ENCODE peak calls at places on chromosomes 5 and 9, in six cellular contexts. One of them, this sample, is unnamed.

GRCh38 chr9:7336356-7337075 is 463.1 kb downstream of the DMAC1 start:
- DNase-seq in EH: no peak
- DNase-seq in DMS79: peak
- DNase-seq in C1 segment of cervical spinal cord: no peak
- DNase-seq in lower leg skin: no peak
- DNase-seq in fibroblast of pulmonary artery: peak
- DNase-seq in this sample: no peak

GRCh38 chr5:119478781-119479180 is 26.5 kb downstream of the HSD17B4 start:
- DNase-seq in EH: peak
- DNase-seq in DMS79: no peak
- DNase-seq in C1 segment of cervical spinal cord: no peak
- DNase-seq in lower leg skin: no peak
- DNase-seq in fibroblast of pulmonary artery: no peak
- DNase-seq in this sample: no peak

GRCh38 chr9:76576344-76576743 is 117.4 kb downstream of the GCNT1 start:
- DNase-seq in EH: peak
- DNase-seq in DMS79: no peak
- DNase-seq in C1 segment of cervical spinal cord: no peak
- DNase-seq in lower leg skin: no peak
- DNase-seq in fibroblast of pulmonary artery: peak
- DNase-seq in this sample: no peak

GRCh38 chr9:100448266-100448665 is 21.3 kb downstream of the MSANTD3 start:
- DNase-seq in EH: no peak
- DNase-seq in DMS79: no peak
- DNase-seq in C1 segment of cervical spinal cord: no peak
- DNase-seq in lower leg skin: no peak
- DNase-seq in fibroblast of pulmonary artery: no peak
- DNase-seq in this sample: no peak

GRCh38 chr9:127049581-127049980 is 72.9 kb downstream of the ANGPTL2 start:
- DNase-seq in EH: peak
- DNase-seq in DMS79: no peak
- DNase-seq in C1 segment of cervical spinal cord: no peak
- DNase-seq in lower leg skin: peak
- DNase-seq in fibroblast of pulmonary artery: peak
- DNase-seq in this sample: no peak

GRCh38 chr9:124066783-124067563 is 55.4 kb downstream of the LHX2 start:
- DNase-seq in EH: no peak
- DNase-seq in DMS79: no peak
- DNase-seq in C1 segment of cervical spinal cord: no peak
- DNase-seq in lower leg skin: no peak
- DNase-seq in fibroblast of pulmonary artery: no peak
- DNase-seq in this sample: no peak

GRCh38 chr5:113034182-113034773 is 57.7 kb downstream of the DCP2 start:
- DNase-seq in EH: peak
- DNase-seq in DMS79: no peak
- DNase-seq in C1 segment of cervical spinal cord: no peak
- DNase-seq in lower leg skin: no peak
- DNase-seq in fibroblast of pulmonary artery: peak
- DNase-seq in this sample: no peak

GRCh38 chr9:89799221-89799620 is 194.4 kb downstream of the GADD45G start:
- DNase-seq in EH: no peak
- DNase-seq in DMS79: no peak
- DNase-seq in C1 segment of cervical spinal cord: no peak
- DNase-seq in lower leg skin: no peak
- DNase-seq in fibroblast of pulmonary artery: no peak
- DNase-seq in this sample: no peak

GRCh38 chr9:72628191-72628590 is 106.8 kb downstream of the TMC1 start:
- DNase-seq in EH: peak
- DNase-seq in DMS79: no peak
- DNase-seq in C1 segment of cervical spinal cord: no peak
- DNase-seq in lower leg skin: no peak
- DNase-seq in fibroblast of pulmonary artery: no peak
- DNase-seq in this sample: no peak

GRCh38 chr5:82467006-82467561 is 188.9 kb upstream of the RPS23 start:
- DNase-seq in EH: peak
- DNase-seq in DMS79: no peak
- DNase-seq in C1 segment of cervical spinal cord: no peak
- DNase-seq in lower leg skin: no peak
- DNase-seq in fibroblast of pulmonary artery: peak
- DNase-seq in this sample: no peak

GRCh38 chr5:178284095-178284675 is 51.6 kb upstream of the PHYKPL start:
- DNase-seq in EH: no peak
- DNase-seq in DMS79: no peak
- DNase-seq in C1 segment of cervical spinal cord: no peak
- DNase-seq in lower leg skin: no peak
- DNase-seq in fibroblast of pulmonary artery: peak
- DNase-seq in this sample: no peak

GRCh38 chr5:14006823-14007510 is 62.5 kb upstream of the DNAH5 start:
- DNase-seq in EH: no peak
- DNase-seq in DMS79: no peak
- DNase-seq in C1 segment of cervical spinal cord: no peak
- DNase-seq in lower leg skin: no peak
- DNase-seq in fibroblast of pulmonary artery: no peak
- DNase-seq in this sample: no peak

GRCh38 chr5:79173626-79174025 is 62.0 kb downstream of the BHMT start:
- DNase-seq in EH: no peak
- DNase-seq in DMS79: peak
- DNase-seq in C1 segment of cervical spinal cord: no peak
- DNase-seq in lower leg skin: no peak
- DNase-seq in fibroblast of pulmonary artery: no peak
- DNase-seq in this sample: no peak